ENCODE peak calls at places on chromosomes 16 and 17, in five cellular contexts. T is stimulated activated CD8-positive, alpha-beta memory T cell treated with anti-CD3 and anti-CD28 coated beads, Interleukin-15, amount 100 ng/mL, for 4 hours; E is COR-L47; N is activated CD4-positive, alpha-beta memory T cell treated with anti-CD3 and anti-CD28 coated beads, Interleukin-2, amount 10 ng/mL, durations not matched to agents 7 days and 5 days; O is NCI-H2081 treated with DMSO at 0.1 percent for 48 hours. Q is an unnamed sample.
A peak's percentile ranks its signal among the peaks of the same experiment; 100 is the strongest.

GRCh38 chr17:78239489-78239931 is 8.1 kb downstream of the TMEM235 start:
- DNase-seq in T (no peak), E (no peak), N (no peak), O (no peak), Q (no peak)

GRCh38 chr17:38352245-38353083 is 820 bp downstream of the SOCS7 start:
- DNase-seq in T (no peak), E (no peak), N (peak; percentile 27), O (no peak), Q (peak; percentile 52)

GRCh38 chr17:7219434-7219811 is 213 bp downstream of the DLG4 start:
- DNase-seq in T (no peak), E (no peak), N (no peak), O (no peak), Q (no peak)

GRCh38 chr17:57045868-57046671 is 39.0 kb upstream of the AKAP1 start:
- DNase-seq in T (peak; percentile 22), E (no peak), N (peak; percentile 20), O (no peak), Q (peak; percentile 18)

GRCh38 chr17:45852535-45853297 is 8.0 kb downstream of the SPPL2C start:
- DNase-seq in T (no peak), E (peak; percentile 58), N (peak; percentile 57), O (no peak), Q (peak; percentile 56)

GRCh38 chr17:67534941-67535340 is 157.9 kb downstream of the PITPNC1 start:
- DNase-seq in T (no peak), E (no peak), N (no peak), O (no peak), Q (no peak)

GRCh38 chr17:74525781-74526288 is 5.4 kb downstream of the CD300LB start:
- DNase-seq in T (no peak), E (no peak), N (peak; percentile 3), O (no peak), Q (no peak)

GRCh38 chr16:89845417-89845816 is 17.1 kb downstream of the SPIRE2 start:
- DNase-seq in T (no peak), E (no peak), N (peak; percentile 57), O (no peak), Q (no peak)

GRCh38 chr17:83099570-83100181 is 20.3 kb downstream of the METRNL start:
- DNase-seq in T (no peak), E (peak; percentile 21), N (no peak), O (no peak), Q (peak; percentile 56)